ENCODE peak calls at places on chromosomes 6 and 20, in four cellular contexts. Q is body of pancreas; V is brain microvascular endothelial cell; K is naive thymus-derived CD4-positive, alpha-beta T cell. O is an unnamed sample. For H3K27me3 and H3K36me3, the result is how much of the 10 kb centered on the place peaks cover.

GRCh38 chr6:33752139-33753015 is 5.7 kb upstream of the IP6K3 start:
- DNase-seq in Q (no peak), V (no peak), K (no peak), O (peak)

GRCh38 chr20:56778765-56779195 is 149.7 kb downstream of the TFAP2C start:
- DNase-seq in Q (peak), V (peak), K (peak), O (no peak)

GRCh38 chr20:59015812-59016711 is 3.2 kb upstream of the TUBB1 start:
- DNase-seq in K (no peak), V (no peak), Q (no peak), O (no peak)

GRCh38 chr6:139364302-139364981 is 10.0 kb downstream of the CITED2 start:
- DNase-seq in K (peak), Q (no peak), V (no peak), O (peak)

GRCh38 chr20:50141018-50141675 is 12.4 kb downstream of the PEDS1 start:
- DNase-seq in V (no peak), K (no peak), Q (no peak), O (no peak)

GRCh38 chr6:32752580-32752979 is 10.8 kb downstream of the HLA-DQB2 start:
- DNase-seq in K (no peak), V (no peak), Q (peak), O (peak)

GRCh38 chr6:122609881-122610689 is at the start of gene PKIB:
- DNase-seq in V (peak), Q (peak), K (peak), O (peak)

GRCh38 chr20:18645196-18645745 is 57.4 kb downstream of the DTD1 start:
- DNase-seq in V (no peak), Q (no peak), K (no peak), O (no peak)

GRCh38 chr20:63957004-63957689 is 931 bp upstream of the UCKL1 start:
- DNase-seq in K (no peak), Q (peak), V (no peak), O (peak)

GRCh38 chr6:169452869-169453186 is 199.2 kb upstream of the THBS2 start:
- DNase-seq in Q (no peak), K (no peak), V (no peak), O (no peak)

GRCh38 chr20:50913976-50914375 is 17.3 kb downstream of the ADNP start:
- DNase-seq in V (peak), Q (no peak), K (no peak), O (no peak)

GRCh38 chr20:5039255-5039657 is 37.9 kb upstream of the SLC23A2 start:
- DNase-seq in K (no peak), Q (no peak), V (no peak), O (peak)

GRCh38 chr6:42028234-42029061 is 21.9 kb upstream of the TAF8 start:
- DNase-seq in K (no peak), V (peak), Q (no peak), O (peak)

GRCh38 chr20:54499111-54499510 is 23.7 kb downstream of the DOK5 start:
- DNase-seq in Q (no peak), K (no peak), V (no peak), O (no peak)

GRCh38 chr6:85192186-85192585 is 257.7 kb upstream of the NT5E start:
- DNase-seq in V (peak), Q (no peak), K (no peak), O (no peak)

GRCh38 chr6:45436544-45437440 is 59.1 kb upstream of the SUPT3H start:
- DNase-seq in Q (no peak), K (no peak), V (peak), O (peak)

GRCh38 chr20:57761413-57761734 is 51.6 kb upstream of the PMEPA1 start:
- DNase-seq in V (no peak), K (no peak), Q (no peak), O (no peak)

GRCh38 chr6:166988674-166989201 is 10.5 kb upstream of the CEP43 start:
- DNase-seq in V (no peak), K (no peak), Q (no peak), O (no peak)

GRCh38 chr20:48187891-48188290 is 402.6 kb upstream of the SULF2 start:
- DNase-seq in K (no peak), V (peak), Q (no peak), O (no peak)

GRCh38 chr20:33917813-33918525 is 75.7 kb upstream of the RALY start:
- DNase-seq in K (no peak), V (no peak), Q (no peak), O (no peak)

GRCh38 chr6:166006593-166007301 is 160.9 kb downstream of the TBXT start:
- DNase-seq in K (no peak), Q (no peak), V (peak), O (no peak)

GRCh38 chr20:17806107-17806506 is 106.3 kb downstream of the BANF2 start:
- DNase-seq in V (no peak), Q (no peak), K (no peak), O (no peak)

GRCh38 chr6:44051516-44051915 is 75.7 kb downstream of the MRPL14 start:
- DNase-seq in V (peak), Q (peak), K (no peak), O (no peak)

GRCh38 chr20:3409417-3409816 is 1.9 kb upstream of the DNAAF9 start:
- DNase-seq in Q (no peak), K (no peak), V (no peak), O (peak)
- H3K4me3 ChIP-seq in Q (no peak), K (no peak), V (no peak), O (no peak)

DNA sequence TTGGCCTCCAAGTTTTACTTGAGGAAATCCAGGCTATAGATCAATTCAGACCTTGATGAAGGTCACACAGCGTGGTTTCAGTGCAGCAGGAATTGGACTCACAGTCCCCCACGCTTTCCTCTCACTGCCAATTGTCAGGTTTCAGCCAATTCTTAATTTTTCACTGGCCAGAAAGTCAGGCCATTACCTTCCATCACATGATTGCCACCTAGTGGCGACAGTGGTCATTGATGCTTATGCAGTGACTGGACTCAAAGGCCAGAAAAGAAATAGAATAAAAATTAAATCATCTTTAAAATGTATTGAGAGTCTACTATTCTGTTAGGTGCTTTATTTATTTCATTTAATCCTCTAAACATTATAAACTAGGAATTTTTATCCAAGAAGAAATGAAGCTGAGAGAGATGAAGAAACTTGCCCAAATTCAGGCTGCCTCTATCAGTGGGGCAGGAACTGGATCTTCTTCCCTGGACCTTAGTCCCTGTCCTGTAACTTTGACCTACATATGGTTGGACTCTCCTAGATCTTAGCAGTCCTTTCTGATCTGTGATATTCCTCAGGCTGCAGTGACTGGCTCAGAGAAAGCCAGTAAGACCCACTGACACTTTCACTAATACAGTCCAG is 133.4 kb downstream of the ELOVL4 start:
- DNase-seq in Q (peak), K (peak), V (peak), O (peak)
- H3K27me3 ChIP-seq in Q (under half), K (under half), V (under half), O (under half)

GRCh38 chr6:112113918-112114317 is 26.5 kb downstream of the FAM229B start:
- DNase-seq in Q (no peak), V (no peak), K (no peak), O (no peak)

GRCh38 chr6:112114577-112115223 is 27.3 kb downstream of the FAM229B start:
- DNase-seq in V (no peak), K (no peak), Q (no peak), O (no peak)

GRCh38 chr6:112117554-112117953 is 30.2 kb downstream of the FAM229B start:
- DNase-seq in Q (no peak), V (peak), K (no peak), O (no peak)

GRCh38 chr6:112118034-112118433 is 30.6 kb downstream of the FAM229B start:
- DNase-seq in V (no peak), Q (no peak), K (no peak), O (no peak)

DNA sequence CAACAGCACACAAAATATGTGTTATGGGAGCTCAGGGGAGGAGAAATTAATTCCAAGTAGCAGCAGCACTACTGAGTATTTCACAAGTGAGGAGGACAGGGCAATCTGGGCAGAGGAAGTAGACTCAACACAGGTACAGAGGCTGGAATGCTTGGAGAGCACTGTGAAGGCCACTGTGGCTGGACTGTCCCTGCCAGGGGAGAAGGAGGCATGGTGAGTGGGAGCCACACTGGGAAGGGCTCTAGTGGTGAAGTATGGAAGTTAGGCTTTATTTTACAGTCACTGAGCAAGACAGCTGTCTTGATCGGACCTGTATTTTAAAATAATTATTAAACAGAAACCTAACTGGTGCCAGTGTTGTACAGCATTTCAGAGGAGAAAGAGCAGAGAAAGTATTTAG is 28.8 kb downstream of the FAM229B start:
- DNase-seq in K (no peak), V (no peak), Q (no peak), O (no peak)
- H3K36me3 ChIP-seq in K (under half), V (half or more), Q (under half), O (under half)

DNA sequence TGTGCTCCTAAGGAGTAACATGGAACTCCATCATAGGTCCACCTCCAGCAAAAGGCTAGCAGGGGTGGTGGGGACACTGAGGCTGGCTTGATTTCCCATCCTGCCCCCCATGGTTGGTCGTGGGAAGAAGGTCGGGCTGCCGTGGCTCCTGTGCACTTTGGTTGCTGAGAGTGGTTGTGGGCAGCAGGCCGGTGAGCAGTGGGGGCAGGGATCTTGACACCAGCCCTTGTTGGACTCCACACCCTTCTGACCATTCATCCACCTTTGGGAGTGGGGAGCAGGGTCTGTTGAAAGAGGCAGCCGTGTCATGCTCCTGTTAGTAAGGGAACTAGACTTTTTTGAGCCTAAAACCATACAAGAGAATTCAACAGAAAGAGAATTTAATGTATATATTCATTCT is 175.2 kb downstream of the ARID1B start:
- DNase-seq in V (no peak), K (no peak), Q (no peak), O (no peak)
- H3K4me3 ChIP-seq in V (no peak), K (no peak), Q (no peak), O (no peak)

GRCh38 chr20:62775206-62775605 is 21.1 kb upstream of the MRGBP start:
- DNase-seq in V (no peak), Q (no peak), K (no peak), O (no peak)
- H3K27me3 ChIP-seq in V (under half), Q (under half), K (under half), O (under half)

DNA sequence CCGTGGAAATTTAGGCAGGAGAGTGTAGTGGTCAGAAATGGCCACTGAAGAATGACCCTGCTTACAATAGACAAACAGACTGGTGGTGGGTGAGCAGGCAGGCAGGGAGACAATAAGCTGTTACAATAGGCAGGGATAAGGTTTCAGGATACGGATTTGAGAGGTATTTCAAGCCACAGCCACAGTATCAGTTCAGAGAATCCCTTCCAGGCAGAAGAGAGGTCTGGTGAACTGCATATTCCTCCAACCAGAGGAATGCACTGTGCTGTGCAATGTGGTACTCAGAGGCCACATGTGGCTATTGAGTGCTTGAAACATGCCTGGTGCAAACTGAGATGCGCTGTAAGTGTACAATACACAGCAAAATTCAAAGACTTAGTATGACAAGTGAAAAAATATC is 20.6 kb downstream of the RMND1 start:
- DNase-seq in V (no peak), Q (no peak), K (no peak), O (no peak)
- H3K36me3 ChIP-seq in V (under half), Q (under half), K (under half), O (under half)

DNA sequence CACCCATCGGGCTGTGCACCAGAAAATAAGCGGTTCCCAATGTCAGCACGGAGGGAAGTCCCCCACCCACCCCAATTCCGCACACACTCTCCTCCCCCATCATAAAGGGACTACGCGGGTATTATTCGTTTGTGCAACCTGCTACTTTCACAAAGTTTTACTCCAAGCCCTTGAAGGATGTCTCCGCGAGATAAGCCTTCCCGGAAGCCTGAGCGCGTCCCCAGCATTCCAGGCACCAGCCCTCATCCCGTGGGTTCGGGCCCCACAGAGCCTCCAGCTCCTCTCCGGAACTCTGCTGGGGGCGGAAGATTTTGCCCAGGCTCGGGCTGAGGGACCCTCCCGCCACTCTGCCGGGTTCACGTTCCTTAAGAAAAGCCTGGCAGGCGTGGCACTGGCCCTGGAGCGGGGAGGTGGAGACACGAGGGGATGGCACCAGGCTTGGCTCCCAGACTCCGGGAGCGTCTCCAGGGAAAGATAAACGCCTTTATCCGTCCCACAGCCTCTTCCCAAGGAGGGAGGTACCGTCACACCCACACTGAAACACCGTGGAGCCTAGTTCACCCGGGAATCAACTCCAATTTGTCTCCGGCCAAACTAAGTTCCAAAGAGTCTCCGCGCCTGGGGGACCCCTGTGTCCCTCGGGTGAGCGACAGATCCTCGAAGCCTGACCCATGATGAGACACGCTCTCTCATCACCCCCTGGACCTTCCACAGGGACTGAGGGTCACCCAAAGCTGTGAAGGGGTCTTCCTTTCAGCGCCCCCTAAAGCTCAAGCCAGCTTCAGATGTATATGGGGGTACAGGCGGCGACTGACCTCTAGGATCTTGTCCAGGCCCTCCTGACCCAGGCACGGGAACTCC is 934 bp downstream of the KCNK5 start:
- DNase-seq in V (no peak), K (no peak), Q (no peak), O (peak)
- H3K4me3 ChIP-seq in V (no peak), K (peak), Q (peak), O (peak)

GRCh38 chr6:35690484-35690883 is 1.8 kb upstream of the FKBP5 start:
- DNase-seq in Q (no peak), V (no peak), K (no peak), O (no peak)
- H3K27me3 ChIP-seq in Q (under half), V (under half), K (under half), O (under half)

GRCh38 chr6:101633081-101633480 is 239.6 kb downstream of the GRIK2 start:
- DNase-seq in K (no peak), Q (no peak), V (no peak), O (no peak)
- H3K36me3 ChIP-seq in K (under half), Q (under half), V (under half), O (under half)

DNA sequence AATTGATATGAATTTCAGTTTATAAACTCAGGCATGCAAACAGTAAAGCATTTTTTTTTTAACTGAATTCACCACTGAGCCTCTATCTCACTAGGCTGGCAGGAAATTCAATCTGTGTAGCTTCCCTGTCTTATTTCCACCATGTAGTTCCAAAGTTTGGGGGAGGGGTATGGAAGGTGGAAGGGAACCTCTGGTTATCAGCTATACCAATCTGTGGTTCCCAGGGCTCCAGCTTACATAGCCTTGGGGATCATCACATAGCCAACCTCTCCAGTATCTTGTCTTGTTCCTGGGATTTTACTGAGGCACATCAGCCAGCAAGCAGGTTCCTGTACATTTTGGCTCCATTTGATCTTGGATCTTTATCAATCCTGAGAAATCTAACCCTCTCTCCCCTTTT is 15.6 kb downstream of the RAD21L1 start:
- DNase-seq in Q (no peak), V (no peak), K (no peak), O (no peak)
- H3K4me3 ChIP-seq in Q (no peak), V (no peak), K (no peak), O (no peak)